ENCODE peak calls at places on chromosomes 4 and X, in nine cellular contexts. F is AG08395; H is NCI-H1105; J is CD4-positive, CD25-positive, alpha-beta regulatory T cell; G is HS-5; D is midbrain; S is GF-D8; R is BJ; N is cerebellum. O is an unnamed sample.

GRCh38 chr4:31411606-31412005 is 691.4 kb downstream of the PCDH7 start:
- DNase-seq in H (no peak), R (no peak), S (no peak), J (no peak), F (no peak), D (no peak), N (no peak), G (no peak), O (no peak)

GRCh38 chrX:133414399-133415275 is 652 bp downstream of the GPC4 start:
- DNase-seq in F (no peak), R (no peak), H (no peak), G (no peak), S (no peak), N (no peak), J (no peak), D (no peak), O (no peak)

GRCh38 chrX:21926527-21927278 is 13.8 kb upstream of the SMS start:
- DNase-seq in H (no peak), S (no peak), R (peak), D (no peak), G (peak), F (peak), J (peak), N (no peak), O (no peak)

GRCh38 chr4:150769235-150769634 is 187.3 kb downstream of the MAB21L2 start:
- DNase-seq in F (peak), N (no peak), H (no peak), S (no peak), G (peak), R (no peak), J (no peak), D (no peak), O (peak)

GRCh38 chr4:152278505-152279301 is 257.2 kb downstream of the FBXW7 start:
- DNase-seq in F (no peak), R (no peak), H (no peak), J (no peak), D (no peak), S (no peak), N (no peak), G (no peak), O (no peak)

GRCh38 chr4:40626183-40626990 is 3.3 kb downstream of the RBM47 start:
- DNase-seq in D (no peak), G (no peak), S (no peak), J (no peak), F (no peak), R (no peak), H (no peak), N (no peak), O (no peak)

GRCh38 chrX:107599371-107599970 is 28.8 kb upstream of the PRPS1 start:
- DNase-seq in D (no peak), N (no peak), R (no peak), J (no peak), F (no peak), G (no peak), H (no peak), S (no peak), O (no peak)

GRCh38 chr4:8704632-8705031 is 112.1 kb downstream of the CPZ start:
- DNase-seq in G (no peak), R (no peak), J (no peak), D (no peak), H (no peak), F (no peak), S (no peak), N (no peak), O (no peak)

GRCh38 chr4:142091085-142091513 is 454.7 kb downstream of the IL15 start:
- DNase-seq in G (peak), H (no peak), J (no peak), D (peak), S (no peak), F (peak), N (no peak), R (peak), O (no peak)

GRCh38 chrX:44459501-44459900 is 83.2 kb downstream of the FUNDC1 start:
- DNase-seq in J (no peak), S (no peak), N (no peak), D (no peak), R (no peak), G (no peak), F (no peak), H (no peak), O (no peak)

GRCh38 chr4:173169428-173170209 is 1.0 kb downstream of the GALNT7 start:
- DNase-seq in D (peak), N (peak), F (peak), H (peak), R (no peak), G (no peak), S (peak), J (peak), O (peak)

GRCh38 chrX:1323315-1323714 is 13.3 kb upstream of the IL3RA start:
- DNase-seq in H (no peak), R (no peak), D (no peak), G (no peak), J (peak), S (peak), N (no peak), F (no peak), O (no peak)

GRCh38 chr4:30617836-30618235 is 102.3 kb upstream of the PCDH7 start:
- DNase-seq in D (no peak), F (no peak), N (no peak), R (no peak), S (no peak), H (no peak), J (no peak), G (no peak), O (no peak)

GRCh38 chr4:75432683-75433082 is 81.5 kb downstream of the RCHY1 start:
- DNase-seq in G (no peak), J (peak), H (no peak), S (no peak), D (no peak), F (peak), R (no peak), N (no peak), O (no peak)

GRCh38 chrX:134931550-134931949 is 59.2 kb upstream of the SMIM10 start:
- DNase-seq in D (no peak), G (no peak), H (no peak), R (no peak), S (no peak), J (peak), F (no peak), N (no peak), O (no peak)

GRCh38 chr4:146329042-146329716 is 114.8 kb downstream of the REELD1 start:
- DNase-seq in H (no peak), J (no peak), R (peak), F (peak), D (no peak), S (no peak), G (peak), N (no peak), O (no peak)

GRCh38 chr4:142743071-142743825 is 102.9 kb downstream of the INPP4B start:
- DNase-seq in D (no peak), F (peak), H (no peak), S (no peak), N (no peak), G (no peak), J (no peak), R (no peak), O (no peak)

O was measured in HL-60.